ENCODE peak calls at places on chromosomes 13 and 19, in five cellular contexts. K is CD8-positive, alpha-beta memory T cell; D is OCI-LY7; G is small intestine; J is cardiac muscle cell. V is an unnamed sample. For H3K9me3, the result is how much of the 10 kb centered on the place peaks cover.

GRCh38 chr13:20654156-20654555 is 49.3 kb upstream of the IL17D start:
- DNase-seq in K (no peak), D (no peak), G (no peak), J (peak), V (no peak)

GRCh38 chr19:17420267-17420924 is 549 bp downstream of the MVB12A start:
- DNase-seq in K (no peak), D (peak), G (peak), J (peak), V (peak)

GRCh38 chr19:14116918-14117578 is 514 bp downstream of the PRKACA start:
- DNase-seq in K (no peak), D (peak), G (no peak), J (no peak), V (peak)

GRCh38 chr13:108322206-108322824 is 52.8 kb downstream of the TNFSF13B start:
- DNase-seq in K (no peak), D (peak), G (peak), J (peak), V (no peak)

GRCh38 chr19:45782162-45782623 is at the start of gene DMPK:
- DNase-seq in K (no peak), D (no peak), G (no peak), J (no peak), V (no peak)

GRCh38 chr13:101473458-101473857 is 21.0 kb downstream of the ITGBL1 start:
- DNase-seq in K (no peak), D (no peak), G (no peak), J (peak), V (no peak)

GRCh38 chr19:5215431-5215830 is 125.2 kb downstream of the PTPRS start:
- DNase-seq in K (no peak), D (no peak), G (no peak), J (no peak), V (no peak)

GRCh38 chr19:55297267-55297666 is 13.5 kb downstream of the BRSK1 start:
- DNase-seq in K (no peak), D (no peak), G (no peak), J (no peak), V (no peak)

GRCh38 chr19:29378126-29378525 is 147.7 kb upstream of the VSTM2B start:
- DNase-seq in K (no peak), D (no peak), G (no peak), J (no peak), V (peak)

GRCh38 chr13:47188802-47189201 is 291.9 kb upstream of the HTR2A start:
- DNase-seq in K (no peak), D (no peak), G (no peak), J (peak), V (no peak)

GRCh38 chr13:36848228-36848982 is 29.4 kb downstream of the RFXAP start:
- DNase-seq in K (no peak), D (peak), G (peak), J (peak), V (no peak)

GRCh38 chr19:5434351-5434917 is 20.8 kb upstream of the ZNRF4 start:
- DNase-seq in K (no peak), D (no peak), G (no peak), J (peak), V (no peak)

GRCh38 chr13:38415233-38415632 is 65.6 kb downstream of the UFM1 start:
- DNase-seq in K (no peak), D (peak), G (no peak), J (no peak), V (no peak)

GRCh38 chr19:4077800-4078683 is 11.3 kb upstream of the ZBTB7A start:
- DNase-seq in K (no peak), D (peak), G (peak), J (peak), V (peak)

GRCh38 chr19:1809663-1810062 is 2.4 kb downstream of the ATP8B3 start:
- DNase-seq in K (no peak), D (no peak), G (no peak), J (no peak), V (peak)

GRCh38 chr13:36875955-36876354 is 44.1 kb downstream of the SMAD9 start:
- DNase-seq in K (no peak), D (no peak), G (no peak), J (no peak), V (no peak)

GRCh38 chr13:109743706-109744453 is 42.5 kb downstream of the IRS2 start:
- DNase-seq in K (no peak), D (peak), G (peak), J (peak), V (no peak)

GRCh38 chr13:20997301-20998061 is 63.9 kb downstream of the LATS2 start:
- DNase-seq in K (no peak), D (no peak), G (no peak), J (peak), V (no peak)

GRCh38 chr13:33751151-33751550 is 66.8 kb upstream of the RFC3 start:
- DNase-seq in K (no peak), D (no peak), G (no peak), J (peak), V (no peak)

GRCh38 chr13:63910406-63910957 is 2494.8 kb upstream of the PCDH20 start:
- DNase-seq in K (no peak), D (no peak), G (no peak), J (peak), V (no peak)

GRCh38 chr13:24208314-24208713 is 47.8 kb downstream of the SPATA13 start:
- DNase-seq in K (no peak), D (no peak), G (peak), J (peak), V (no peak)

GRCh38 chr13:49272296-49272695 is 24.6 kb downstream of the CDADC1 start:
- DNase-seq in K (no peak), D (no peak), G (no peak), J (no peak), V (no peak)

GRCh38 chr13:43116242-43116641 is 92.9 kb downstream of the DNAJC15 start:
- DNase-seq in K (no peak), D (no peak), G (no peak), J (no peak), V (no peak)

GRCh38 chr13:112838038-112838965 is 130.7 kb upstream of the MCF2L start:
- DNase-seq in K (no peak), D (no peak), G (no peak), J (no peak), V (peak)

GRCh38 chr13:27403252-27403678 is 21.2 kb upstream of the GTF3A start:
- DNase-seq in K (no peak), D (no peak), G (no peak), J (peak), V (no peak)

GRCh38 chr13:69168436-69168835 is 939.2 kb upstream of the ATXN8OS start:
- DNase-seq in K (no peak), D (no peak), G (no peak), J (no peak), V (no peak)

GRCh38 chr19:19777692-19778091 is 43.9 kb downstream of the ZNF506 start:
- DNase-seq in K (no peak), D (peak), G (no peak), J (no peak), V (no peak)

DNA sequence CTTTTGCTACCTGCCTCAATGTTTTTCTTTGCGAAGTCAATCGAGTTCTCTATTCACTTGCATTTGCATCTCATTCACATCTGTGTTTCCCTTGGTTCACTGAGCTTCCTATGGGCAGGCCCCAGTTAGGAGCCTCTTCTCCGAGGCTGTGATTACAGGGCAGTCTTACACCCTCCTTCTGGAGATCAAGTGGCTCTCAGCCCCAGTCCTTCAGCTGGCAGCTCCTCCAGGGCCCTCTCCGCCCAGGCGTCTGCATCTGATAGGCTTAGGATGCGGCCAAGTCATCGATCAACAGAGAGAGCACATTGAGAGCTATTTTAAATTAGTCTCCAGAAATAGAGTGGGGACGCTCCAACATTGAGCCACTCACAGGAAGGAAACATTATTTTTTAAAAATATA is 44.2 kb downstream of the MBNL2 start:
- DNase-seq in K (no peak), D (no peak), G (no peak), J (no peak), V (no peak)
- H3K27ac ChIP-seq in K (no peak), D (no peak), G (no peak), J (no peak), V (no peak)

GRCh38 chr19:44280916-44281315 is 21.2 kb downstream of the ZNF233 start:
- DNase-seq in K (no peak), D (no peak), G (no peak), J (no peak), V (no peak)

GRCh38 chr19:44282846-44283245 is 22.0 kb downstream of the ZNF235 start:
- DNase-seq in K (no peak), D (no peak), G (no peak), J (no peak), V (no peak)

GRCh38 chr19:44277331-44277730 is 17.6 kb downstream of the ZNF233 start:
- DNase-seq in K (no peak), D (no peak), G (no peak), J (no peak), V (no peak)

GRCh38 chr19:44278181-44278690 is 18.6 kb downstream of the ZNF233 start:
- DNase-seq in K (no peak), D (no peak), G (no peak), J (no peak), V (no peak)
- H3K9me3 ChIP-seq in K (under half), D (under half), G (under half), J (under half), V (under half)

GRCh38 chr19:11151181-11151580 is 4.4 kb downstream of the SPC24 start:
- DNase-seq in K (no peak), D (no peak), G (no peak), J (no peak), V (no peak)

GRCh38 chr19:11154683-11155047 is 917 bp downstream of the SPC24 start:
- DNase-seq in K (no peak), D (no peak), G (no peak), J (no peak), V (no peak)

GRCh38 chr19:11155373-11156120 is at the start of gene SPC24:
- DNase-seq in K (peak), D (peak), G (peak), J (peak), V (peak)

GRCh38 chr19:11148001-11148400 is 7.6 kb downstream of the SPC24 start:
- DNase-seq in K (no peak), D (no peak), G (no peak), J (no peak), V (no peak)

GRCh38 chr19:11152318-11153062 is 3.1 kb downstream of the SPC24 start:
- DNase-seq in K (no peak), D (no peak), G (peak), J (peak), V (peak)
- H3K27ac ChIP-seq in K (no peak), D (no peak), G (peak), J (no peak), V (peak)

GRCh38 chr19:22422220-22422619 is at the start of gene ZNF98:
- DNase-seq in K (no peak), D (no peak), G (no peak), J (peak), V (peak)
- H3K9me3 ChIP-seq in K (under half), D (under half), G (under half), J (under half), V (under half)

DNA sequence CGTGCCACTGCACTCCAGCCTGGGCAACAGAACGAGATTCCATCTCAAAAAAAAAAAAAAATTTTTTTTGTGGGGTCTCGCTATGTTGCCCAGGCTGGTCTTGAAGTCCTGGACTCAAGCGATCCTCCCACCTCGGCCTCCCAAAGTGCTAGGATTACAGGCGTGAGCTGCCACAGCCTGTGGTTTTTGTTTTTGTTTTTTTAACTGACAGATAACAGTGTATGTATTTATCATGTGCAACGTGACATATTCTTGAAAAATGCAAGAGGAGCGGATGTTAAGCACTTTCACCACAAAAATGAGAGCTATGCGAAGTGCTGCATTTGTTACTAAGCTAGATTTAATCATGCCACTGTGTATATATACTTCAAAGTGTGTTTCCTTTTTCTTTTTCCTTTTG is 49.0 kb downstream of the ARHGEF18 start:
- DNase-seq in K (no peak), D (no peak), G (no peak), J (peak), V (no peak)
- H3K27ac ChIP-seq in K (no peak), D (no peak), G (no peak), J (no peak), V (peak)

GRCh38 chr19:53818756-53819155 is 5.4 kb downstream of the NLRP12 start:
- DNase-seq in K (no peak), D (no peak), G (no peak), J (no peak), V (no peak)

GRCh38 chr19:53828531-53828930 is 4.4 kb upstream of the NLRP12 start:
- DNase-seq in K (no peak), D (no peak), G (no peak), J (no peak), V (no peak)

GRCh38 chr19:53824134-53824611 is at the start of gene NLRP12:
- DNase-seq in K (no peak), D (no peak), G (no peak), J (peak), V (peak)

DNA sequence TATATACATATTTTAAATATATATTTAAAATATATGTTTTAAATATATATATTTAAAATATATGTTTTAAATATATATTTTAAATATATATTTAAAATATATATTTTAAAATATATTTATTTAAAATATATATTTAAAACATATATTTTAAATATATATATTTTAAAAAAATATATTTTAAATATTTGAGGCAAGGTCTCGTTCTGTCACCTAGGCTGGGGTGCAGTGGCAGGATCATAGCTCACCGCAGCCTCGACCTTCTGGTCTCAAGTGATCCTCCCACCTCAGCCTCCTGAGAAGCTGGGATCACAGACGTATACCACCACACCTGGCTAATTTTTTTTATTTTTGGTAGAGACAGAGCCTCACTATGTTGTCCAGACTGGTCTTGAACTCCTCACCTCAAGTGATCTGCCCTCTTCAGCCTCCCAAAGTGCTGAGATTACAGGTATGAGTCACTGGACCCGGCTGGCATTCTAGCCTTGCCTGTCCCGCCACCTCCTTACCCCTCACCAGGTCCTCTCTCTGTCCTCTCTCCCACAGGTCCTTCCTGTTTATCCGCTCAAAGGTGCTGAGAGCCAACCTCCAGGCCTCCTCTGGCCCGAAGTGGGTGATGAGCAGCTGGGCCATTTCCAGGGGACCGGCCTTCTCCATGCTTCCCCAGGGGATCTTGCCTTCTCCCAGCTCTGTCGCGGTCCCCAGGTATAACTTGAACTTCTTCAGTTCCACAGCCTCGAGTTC is 564 bp downstream of the NLRP12 start:
- DNase-seq in K (no peak), D (no peak), G (no peak), J (no peak), V (no peak)
- H3K9me3 ChIP-seq in K (under half), D (under half), G (under half), J (under half), V (under half)

V was measured in right lobe of liver.